ENCODE peak calls at places on chromosomes 6 and 20, in ten cellular contexts. C is kidney; W is CD4-positive, alpha-beta T cell; H is stimulated activated CD4-positive, alpha-beta T cell treated with anti-CD3 and anti-CD28 coated beads, Interleukin-12 subunit alpha, Interleukin-12 subunit beta, amount 100 ng/mL, for 4 hours; N is AG20443; S is cardiac fibroblast; X is stimulated activated CD8-positive, alpha-beta memory T cell treated with anti-CD3 and anti-CD28 coated beads, Interleukin-15, amount 100 ng/mL, for 1 hour; F is GM23248; I is HuH-7.5; O is foreskin fibroblast. U is an unnamed sample.

GRCh38 chr6:139508023-139508422 is 133.6 kb upstream of the CITED2 start:
- DNase-seq in C (no peak), W (no peak), H (no peak), N (peak; percentile 39), S (peak; percentile 48), X (no peak), F (peak; percentile 59), I (no peak), O (peak; percentile 56), U (no peak)

GRCh38 chr6:21384211-21384610 is 209.3 kb upstream of the SOX4 start:
- DNase-seq in C (no peak), W (no peak), H (no peak), N (peak; percentile 47), S (no peak), X (no peak), F (no peak), I (no peak), O (no peak), U (no peak)

GRCh38 chr6:11580686-11581085 is 43.1 kb downstream of the TMEM170B start:
- DNase-seq in C (no peak), W (no peak), H (no peak), N (no peak), S (no peak), X (no peak), F (no peak), I (no peak), O (no peak), U (no peak)

GRCh38 chr20:33647603-33648395 is 14.3 kb upstream of the C20orf144 start:
- DNase-seq in C (no peak), W (no peak), H (no peak), N (peak; percentile 92), S (peak; percentile 85), X (no peak), F (peak; percentile 72), I (no peak), O (peak; percentile 57), U (no peak)

GRCh38 chr6:20699402-20699801 is 165.1 kb downstream of the CDKAL1 start:
- DNase-seq in C (no peak), W (no peak), H (no peak), N (no peak), S (no peak), X (no peak), F (no peak), I (no peak), O (no peak), U (peak; percentile 96)

GRCh38 chr6:157555795-157556645 is 175.0 kb downstream of the ZDHHC14 start:
- DNase-seq in C (no peak), W (no peak), H (no peak), N (no peak), S (no peak), X (no peak), F (no peak), I (no peak), O (no peak), U (no peak)

GRCh38 chr6:159014406-159014805 is 14.4 kb upstream of the RSPH3 start:
- DNase-seq in C (no peak), W (no peak), H (no peak), N (no peak), S (no peak), X (no peak), F (no peak), I (no peak), O (no peak), U (no peak)

GRCh38 chr20:3842332-3842930 is 4.2 kb upstream of the MAVS start:
- DNase-seq in C (no peak), W (no peak), H (no peak), N (no peak), S (no peak), X (no peak), F (no peak), I (no peak), O (no peak), U (no peak)

GRCh38 chr20:15236812-15237211 is 899.4 kb upstream of the FLRT3 start:
- DNase-seq in C (no peak), W (no peak), H (no peak), N (peak; percentile 36), S (peak; percentile 10), X (no peak), F (peak; percentile 71), I (peak; percentile 35), O (peak; percentile 42), U (peak; percentile 30)

GRCh38 chr6:38012573-38012972 is 193.0 kb downstream of the ZFAND3 start:
- DNase-seq in C (no peak), W (no peak), H (peak; percentile 5), N (peak; percentile 59), S (peak; percentile 72), X (no peak), F (peak; percentile 71), I (no peak), O (peak; percentile 24), U (peak; percentile 71)

GRCh38 chr6:52530351-52530750 is 46.5 kb downstream of the TRAM2 start:
- DNase-seq in C (no peak), W (no peak), H (no peak), N (no peak), S (no peak), X (no peak), F (no peak), I (no peak), O (no peak), U (no peak)

GRCh38 chr6:53065266-53066058 is at the start of gene FBXO9:
- DNase-seq in C (peak; percentile 92), W (peak; percentile 71), H (peak; percentile 73), N (peak; percentile 94), S (no peak), X (peak; percentile 42), F (peak; percentile 78), I (peak; percentile 55), O (peak; percentile 40), U (peak; percentile 89)

GRCh38 chr6:134520181-134521115 is 202.5 kb upstream of the SGK1 start:
- DNase-seq in C (no peak), W (no peak), H (no peak), N (peak; percentile 55), S (peak; percentile 79), X (no peak), F (peak; percentile 59), I (no peak), O (no peak), U (no peak)

GRCh38 chr6:157537518-157537917 is 156.5 kb downstream of the ZDHHC14 start:
- DNase-seq in C (no peak), W (no peak), H (no peak), N (no peak), S (no peak), X (no peak), F (no peak), I (no peak), O (peak; percentile 28), U (no peak)

GRCh38 chr20:36214684-36215256 is 21.5 kb upstream of the AAR2 start:
- DNase-seq in C (no peak), W (no peak), H (no peak), N (peak; percentile 57), S (peak; percentile 50), X (no peak), F (peak; percentile 54), I (peak; percentile 52), O (no peak), U (peak; percentile 6)

GRCh38 chr6:43926644-43927524 is 156.9 kb downstream of the VEGFA start:
- DNase-seq in C (peak; percentile 92), W (no peak), H (no peak), N (peak; percentile 93), S (peak; percentile 78), X (no peak), F (peak; percentile 95), I (peak; percentile 55), O (peak; percentile 88), U (peak; percentile 29)

GRCh38 chr6:132190097-132190814 is 211.0 kb downstream of the MOXD1 start:
- DNase-seq in C (no peak), W (no peak), H (no peak), N (no peak), S (peak; percentile 43), X (no peak), F (peak; percentile 46), I (no peak), O (peak; percentile 48), U (no peak)

GRCh38 chr20:4937422-4938319 is 63.6 kb downstream of the SLC23A2 start:
- DNase-seq in C (no peak), W (no peak), H (no peak), N (no peak), S (no peak), X (no peak), F (no peak), I (no peak), O (no peak), U (peak; percentile 96)

GRCh38 chr6:136822051-136822378 is 377 bp upstream of the PEX7 start:
- DNase-seq in C (no peak), W (no peak), H (peak; percentile 12), N (peak; percentile 47), S (no peak), X (no peak), F (peak; percentile 84), I (no peak), O (peak; percentile 41), U (no peak)

GRCh38 chr6:3022765-3023662 is 23.3 kb downstream of the NQO2 start:
- DNase-seq in C (no peak), W (peak; percentile 26), H (peak; percentile 39), N (no peak), S (peak; percentile 34), X (no peak), F (peak; percentile 52), I (no peak), O (no peak), U (no peak)

GRCh38 chr6:169172946-169173345 is 80.7 kb downstream of the THBS2 start:
- DNase-seq in C (no peak), W (no peak), H (no peak), N (no peak), S (no peak), X (no peak), F (peak; percentile 38), I (no peak), O (no peak), U (no peak)

GRCh38 chr20:41355192-41355591 is 11.4 kb downstream of the EMILIN3 start:
- DNase-seq in C (peak; percentile 12), W (no peak), H (no peak), N (no peak), S (no peak), X (no peak), F (no peak), I (no peak), O (no peak), U (no peak)

GRCh38 chr6:110703010-110703905 is 112.0 kb downstream of the CDK19 start:
- DNase-seq in C (no peak), W (no peak), H (no peak), N (peak; percentile 13), S (peak; percentile 20), X (no peak), F (peak; percentile 56), I (no peak), O (peak; percentile 75), U (no peak)

GRCh38 chr20:17314262-17314661 is 87.4 kb downstream of the PCSK2 start:
- DNase-seq in C (no peak), W (no peak), H (no peak), N (no peak), S (no peak), X (no peak), F (no peak), I (no peak), O (no peak), U (no peak)

GRCh38 chr20:25361287-25361683 is 29.4 kb downstream of the ABHD12 start:
- DNase-seq in C (no peak), W (no peak), H (no peak), N (no peak), S (peak; percentile 55), X (no peak), F (peak; percentile 13), I (no peak), O (peak; percentile 9), U (no peak)

GRCh38 chr6:71468841-71469750 is 180.5 kb downstream of the OGFRL1 start:
- DNase-seq in C (no peak), W (no peak), H (no peak), N (peak; percentile 86), S (peak; percentile 86), X (no peak), F (peak; percentile 92), I (no peak), O (peak; percentile 92), U (no peak)

GRCh38 chr6:49423817-49424216 is 39.2 kb downstream of the MMUT start:
- DNase-seq in C (no peak), W (no peak), H (no peak), N (no peak), S (peak; percentile 35), X (no peak), F (peak; percentile 16), I (no peak), O (no peak), U (peak; percentile 45)

GRCh38 chr6:26432622-26433021 is 7.7 kb upstream of the BTN3A3 start:
- DNase-seq in C (no peak), W (no peak), H (no peak), N (no peak), S (peak; percentile 91), X (no peak), F (peak; percentile 27), I (no peak), O (no peak), U (no peak)